ENCODE peak calls at places on chromosomes 13 and 19, in seven cellular contexts. U, N, J, B, K, R and D are unnamed samples.
A peak's percentile ranks its signal among the peaks of the same experiment; 100 is the strongest.

GRCh38 chr13:101691326-101691725 is 238.9 kb downstream of the ITGBL1 start:
- DNase-seq in U (no peak), N (no peak), K (no peak), J (no peak), B (no peak), R (no peak), D (no peak)

GRCh38 chr13:33870046-33870668 is 52.2 kb downstream of the RFC3 start:
- DNase-seq in J (no peak), N (no peak), K (no peak), B (no peak), R (no peak), U (no peak), D (no peak)

GRCh38 chr13:100543872-100544602 is 44.6 kb downstream of the GGACT start:
- DNase-seq in B (no peak), U (no peak), N (no peak), R (no peak), K (peak; percentile 47), J (no peak), D (no peak)

GRCh38 chr19:14139944-14140343 is 3.6 kb upstream of the ASF1B start:
- DNase-seq in U (no peak), B (no peak), J (no peak), N (no peak), K (no peak), R (no peak), D (no peak)

GRCh38 chr19:45154064-45154827 is 6.5 kb downstream of the NKPD1 start:
- DNase-seq in U (peak; percentile 78), K (peak; percentile 85), R (no peak), J (peak; percentile 90), B (no peak), N (no peak), D (no peak)

GRCh38 chr13:58855283-58855682 is 1223.7 kb downstream of the PCDH17 start:
- DNase-seq in K (peak; percentile 71), U (no peak), R (no peak), N (no peak), J (no peak), B (no peak), D (no peak)

GRCh38 chr19:27846944-27847343 is 1366.0 kb downstream of the UQCRFS1 start:
- DNase-seq in J (no peak), N (no peak), R (no peak), B (no peak), U (no peak), K (no peak), D (no peak)

GRCh38 chr13:70842062-70842644 is 733.9 kb upstream of the KLHL1 start:
- DNase-seq in K (no peak), J (no peak), U (no peak), R (no peak), B (no peak), N (no peak), D (no peak)

GRCh38 chr13:113623491-113624234 is 34.3 kb downstream of the ATP4B start:
- DNase-seq in U (peak; percentile 53), B (no peak), J (no peak), N (no peak), R (no peak), K (no peak), D (no peak)

GRCh38 chr19:42081584-42082258 is 5.8 kb downstream of the ZNF574 start:
- DNase-seq in B (no peak), R (no peak), N (no peak), K (peak; percentile 54), J (peak; percentile 48), U (peak; percentile 76), D (no peak)

GRCh38 chr13:21730186-21730880 is 59.5 kb downstream of the FGF9 start:
- DNase-seq in J (no peak), K (no peak), U (no peak), B (no peak), R (no peak), N (no peak), D (no peak)

GRCh38 chr13:101708115-101708514 is 255.6 kb downstream of the ITGBL1 start:
- DNase-seq in U (no peak), K (no peak), J (no peak), N (no peak), R (no peak), B (no peak), D (no peak)

GRCh38 chr19:10503002-10503789 is at the start of gene KEAP1:
- DNase-seq in R (no peak), J (peak; percentile 21), U (peak; percentile 55), N (peak; percentile 29), B (peak; percentile 17), K (peak; percentile 35), D (peak; percentile 58)

GRCh38 chr19:53910170-53910518 is 1.1 kb downstream of the CACNG7 start:
- DNase-seq in J (no peak), R (no peak), N (no peak), K (no peak), B (no peak), U (no peak), D (no peak)

GRCh38 chr13:84243340-84243739 is 361.1 kb upstream of the SLITRK1 start:
- DNase-seq in J (no peak), R (no peak), B (no peak), N (no peak), K (no peak), U (no peak), D (no peak)

GRCh38 chr19:56177564-56178243 is 1.9 kb downstream of the GALP start:
- DNase-seq in J (no peak), K (no peak), U (no peak), R (no peak), B (no peak), N (no peak), D (no peak)

GRCh38 chr13:94009696-94010095 is 469.8 kb downstream of the DCT start:
- DNase-seq in J (no peak), U (peak; percentile 22), B (no peak), N (no peak), R (no peak), K (peak; percentile 28), D (no peak)

GRCh38 chr13:27631156-27631555 is 9.5 kb downstream of the POLR1D start:
- DNase-seq in K (no peak), N (no peak), J (no peak), R (no peak), U (no peak), B (no peak), D (no peak)

GRCh38 chr13:97432917-97433726 is 847 bp upstream of the RAP2A start:
- DNase-seq in B (peak; percentile 98), N (peak; percentile 100), K (peak; percentile 100), R (peak; percentile 99), U (peak; percentile 92), J (peak; percentile 100), D (peak; percentile 100)

GRCh38 chr13:101869553-101869952 is 417.1 kb downstream of the ITGBL1 start:
- DNase-seq in N (no peak), K (peak; percentile 8), U (no peak), B (no peak), R (no peak), J (no peak), D (no peak)

GRCh38 chr19:33684550-33685303 is 63.0 kb downstream of the CHST8 start:
- DNase-seq in J (no peak), B (no peak), N (no peak), U (no peak), K (no peak), R (no peak), D (no peak)

GRCh38 chr19:30870861-30871260 is 478.4 kb downstream of the TSHZ3 start:
- DNase-seq in R (no peak), N (no peak), J (no peak), K (no peak), B (no peak), U (no peak), D (peak; percentile 67)

GRCh38 chr13:51244637-51245405 is 22.6 kb downstream of the FAM124A start:
- DNase-seq in U (no peak), R (no peak), N (no peak), K (no peak), B (no peak), J (no peak), D (no peak)

GRCh38 chr13:79581870-79582315 is 100.9 kb downstream of the NDFIP2 start:
- DNase-seq in B (no peak), U (no peak), K (peak; percentile 37), N (no peak), R (no peak), J (peak; percentile 82), D (no peak)

GRCh38 chr19:55070755-55071502 is 4.7 kb upstream of the EPS8L1 start:
- DNase-seq in U (peak; percentile 85), B (no peak), J (peak; percentile 91), N (peak; percentile 16), K (peak; percentile 36), R (no peak), D (no peak)

GRCh38 chr13:24340608-24340955 is 31.2 kb downstream of the C1QTNF9 start:
- DNase-seq in B (no peak), K (no peak), U (no peak), N (no peak), R (no peak), J (no peak), D (no peak)

GRCh38 chr19:3723883-3724282 is 15.7 kb downstream of the TJP3 start:
- DNase-seq in B (no peak), U (no peak), R (no peak), K (no peak), N (no peak), J (no peak), D (no peak)

GRCh38 chr13:110343241-110343865 is 36.3 kb downstream of the COL4A2 start:
- DNase-seq in J (no peak), R (no peak), N (no peak), U (no peak), K (peak; percentile 58), B (no peak), D (no peak)

GRCh38 chr19:38394488-38394887 is 6.0 kb downstream of the SPRED3 start:
- DNase-seq in U (no peak), R (peak; percentile 51), B (peak; percentile 60), J (no peak), N (no peak), K (no peak), D (no peak)

GRCh38 chr13:23069571-23069970 is 111.2 kb upstream of the SGCG start:
- DNase-seq in B (no peak), J (peak; percentile 36), R (no peak), U (peak; percentile 68), N (no peak), K (no peak), D (no peak)